ENCODE peak calls at places on chromosomes 7 and 10, in seven cellular contexts. D is EL; K is T-cell; X is cardiac fibroblast; F is cerebellum; H is iPS-NIHi11; G is activated CD4-positive, alpha-beta T cell treated with anti-CD3 and anti-CD28 coated beads, Interleukin-2, amount 50 U/mL, for 24 hours. T is an unnamed sample.

GRCh38 chr7:40828686-40829085 is 693.9 kb downstream of the SUGCT start:
- DNase-seq in D (no peak), K (no peak), X (no peak), F (no peak), H (no peak), G (no peak), T (no peak)

GRCh38 chr7:125606661-125607060 is 677.0 kb upstream of the POT1 start:
- DNase-seq in D (no peak), K (no peak), X (no peak), F (no peak), H (no peak), G (no peak), T (no peak)

GRCh38 chr10:86310291-86310690 is 56.3 kb downstream of the GRID1 start:
- DNase-seq in D (no peak), K (no peak), X (no peak), F (no peak), H (no peak), G (no peak), T (no peak)

GRCh38 chr7:3862774-3863173 is 561.7 kb downstream of the SDK1 start:
- DNase-seq in D (no peak), K (no peak), X (no peak), F (no peak), H (no peak), G (no peak), T (no peak)

GRCh38 chr10:127349737-127350136 is 153.3 kb upstream of the INSYN2A start:
- DNase-seq in D (peak; percentile 13), K (no peak), X (no peak), F (no peak), H (no peak), G (no peak), T (no peak)

GRCh38 chr10:116787893-116788665 is 45.7 kb upstream of the HSPA12A start:
- DNase-seq in D (peak; percentile 73), K (peak; percentile 80), X (peak; percentile 79), F (peak; percentile 60), H (peak; percentile 83), G (peak; percentile 66), T (peak; percentile 23)

GRCh38 chr10:46328853-46329689 is 42.3 kb downstream of the ANTXRL start:
- DNase-seq in D (no peak), K (no peak), X (no peak), F (no peak), H (no peak), G (no peak), T (no peak)

GRCh38 chr7:151312831-151313809 is 28.5 kb upstream of the NUB1 start:
- DNase-seq in D (no peak), K (no peak), X (no peak), F (no peak), H (no peak), G (no peak), T (no peak)

GRCh38 chr10:16509996-16510395 is 11.7 kb downstream of the C1QL3 start:
- DNase-seq in D (peak; percentile 37), K (no peak), X (no peak), F (peak; percentile 9), H (no peak), G (no peak), T (no peak)

GRCh38 chr10:31739759-31740158 is 188.9 kb downstream of the ARHGAP12 start:
- DNase-seq in D (peak; percentile 74), K (no peak), X (peak; percentile 80), F (no peak), H (no peak), G (no peak), T (no peak)

GRCh38 chr10:110221721-110222261 is 14.4 kb downstream of the MXI1 start:
- DNase-seq in D (peak; percentile 95), K (peak; percentile 71), X (peak; percentile 95), F (peak; percentile 93), H (peak; percentile 53), G (peak; percentile 78), T (peak; percentile 32)

GRCh38 chr10:115427611-115428010 is 334.4 kb downstream of the ATRNL1 start:
- DNase-seq in D (no peak), K (no peak), X (no peak), F (no peak), H (no peak), G (no peak), T (no peak)

GRCh38 chr10:132487241-132488135 is 50.1 kb upstream of the INPP5A start:
- DNase-seq in D (no peak), K (no peak), X (no peak), F (no peak), H (no peak), G (no peak), T (no peak)

GRCh38 chr10:33353334-33353733 is 18.9 kb upstream of the NRP1 start:
- DNase-seq in D (no peak), K (no peak), X (no peak), F (no peak), H (no peak), G (no peak), T (no peak)

GRCh38 chr10:57579926-57580325 is 687.8 kb downstream of the IPMK start:
- DNase-seq in D (peak; percentile 40), K (no peak), X (peak; percentile 24), F (no peak), H (peak; percentile 38), G (no peak), T (no peak)

GRCh38 chr7:156122752-156123354 is 310.6 kb upstream of the SHH start:
- DNase-seq in D (no peak), K (no peak), X (no peak), F (no peak), H (no peak), G (no peak), T (no peak)

GRCh38 chr7:79176859-79177477 is 276.5 kb downstream of the MAGI2 start:
- DNase-seq in D (peak; percentile 54), K (no peak), X (peak; percentile 66), F (peak; percentile 41), H (peak; percentile 12), G (no peak), T (no peak)

GRCh38 chr7:139918488-139918887 is 89.4 kb downstream of the TBXAS1 start:
- DNase-seq in D (no peak), K (no peak), X (peak; percentile 88), F (no peak), H (no peak), G (no peak), T (no peak)

GRCh38 chr7:39413866-39414668 is 152.1 kb upstream of the YAE1 start:
- DNase-seq in D (peak; percentile 56), K (peak; percentile 33), X (peak; percentile 43), F (no peak), H (peak; percentile 71), G (peak; percentile 5), T (peak; percentile 67)

T was measured in GOT3.